ENCODE peak calls at places on chromosomes 12 and 14, in four cellular contexts. One of them, this sample, is unnamed. For H3K36me3 and H3K4me1, the result is how much of the 10 kb centered on the place peaks cover.

GRCh38 chr12:126067930-126068329 is 1002.7 kb downstream of the AACS start:
- DNase-seq in mesendoderm: no peak
- DNase-seq in GM12878: no peak
- DNase-seq in sigmoid colon: no peak
- DNase-seq in this sample: no peak

GRCh38 chr12:120438495-120439198 is 734 bp downstream of the COX6A1 start:
- DNase-seq in mesendoderm: no peak
- DNase-seq in GM12878: no peak
- DNase-seq in sigmoid colon: no peak
- DNase-seq in this sample: no peak

GRCh38 chr14:70718383-70719123 is 76.8 kb downstream of the TTC9 start:
- DNase-seq in mesendoderm: no peak
- DNase-seq in GM12878: no peak
- DNase-seq in sigmoid colon: no peak
- DNase-seq in this sample: no peak

GRCh38 chr12:103848917-103849491 is 8.0 kb upstream of the NT5DC3 start:
- DNase-seq in mesendoderm: no peak
- DNase-seq in GM12878: no peak
- DNase-seq in sigmoid colon: peak
- DNase-seq in this sample: no peak

GRCh38 chr14:52906141-52906601 is 44.7 kb downstream of the FERMT2 start:
- DNase-seq in mesendoderm: no peak
- DNase-seq in GM12878: no peak
- DNase-seq in sigmoid colon: no peak
- DNase-seq in this sample: no peak

GRCh38 chr14:58535084-58535483 is 102.7 kb upstream of the DACT1 start:
- DNase-seq in mesendoderm: no peak
- DNase-seq in GM12878: no peak
- DNase-seq in sigmoid colon: no peak
- DNase-seq in this sample: no peak

GRCh38 chr14:76936483-76936882 is 92.0 kb downstream of the IRF2BPL start:
- DNase-seq in mesendoderm: no peak
- DNase-seq in GM12878: no peak
- DNase-seq in sigmoid colon: peak
- DNase-seq in this sample: no peak

GRCh38 chr14:92528486-92529100 is 15.0 kb downstream of the RIN3 start:
- DNase-seq in mesendoderm: no peak
- DNase-seq in GM12878: no peak
- DNase-seq in sigmoid colon: peak
- DNase-seq in this sample: no peak

DNA sequence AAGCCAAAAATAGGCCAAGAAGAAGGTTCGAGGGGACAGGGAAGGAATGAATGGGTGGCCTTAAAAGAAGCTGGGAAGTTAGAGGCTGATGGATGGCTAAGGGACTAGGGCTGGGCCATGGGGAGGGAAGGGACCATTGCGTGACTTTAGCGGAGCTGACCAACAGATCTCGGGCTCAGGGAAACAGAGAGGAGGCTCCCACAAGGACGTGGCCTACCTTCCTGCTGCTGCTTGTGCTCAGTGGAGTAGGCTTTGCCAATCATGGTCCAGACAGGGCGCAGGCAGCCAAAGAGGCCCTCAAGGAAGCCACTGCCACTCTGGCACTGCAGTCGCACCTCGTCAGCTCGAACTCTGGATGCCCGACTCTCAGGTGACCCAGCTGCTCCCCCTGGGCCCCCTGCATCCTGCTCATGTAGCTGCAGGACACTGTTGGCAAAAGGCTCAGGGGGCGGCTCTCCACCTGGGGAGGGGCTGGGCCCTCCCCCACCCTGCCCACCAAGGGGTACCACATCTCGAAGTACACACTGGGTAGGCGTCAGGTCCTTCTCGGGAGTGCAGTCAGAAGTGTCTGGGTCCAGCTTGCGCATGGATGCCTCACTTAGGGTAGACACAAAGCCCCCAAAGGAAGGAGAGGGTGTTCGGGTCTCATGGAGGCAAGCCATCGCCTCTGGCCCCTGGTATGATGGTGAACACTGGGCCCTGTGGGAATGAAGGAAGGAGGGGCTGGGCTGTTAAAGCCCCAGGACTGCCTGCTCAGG is 12.3 kb downstream of the MAP3K12 start:
- DNase-seq in mesendoderm: no peak
- DNase-seq in GM12878: no peak
- DNase-seq in sigmoid colon: peak
- DNase-seq in this sample: no peak
- H3K36me3 ChIP-seq in mesendoderm: under half
- H3K36me3 ChIP-seq in GM12878: under half
- H3K36me3 ChIP-seq in sigmoid colon: under half
- H3K36me3 ChIP-seq in this sample: under half

GRCh38 chr14:104968153-104968527 is 10.0 kb downstream of the AHNAK2 start:
- DNase-seq in mesendoderm: peak
- DNase-seq in GM12878: no peak
- DNase-seq in sigmoid colon: peak
- DNase-seq in this sample: no peak
- H3K4me3 ChIP-seq in mesendoderm: no peak
- H3K4me3 ChIP-seq in GM12878: no peak
- H3K4me3 ChIP-seq in sigmoid colon: peak
- H3K4me3 ChIP-seq in this sample: peak

GRCh38 chr12:18422849-18423248 is 161.5 kb downstream of the PIK3C2G start:
- DNase-seq in mesendoderm: no peak
- DNase-seq in GM12878: no peak
- DNase-seq in sigmoid colon: no peak
- DNase-seq in this sample: no peak

GRCh38 chr12:18424857-18425256 is 163.5 kb downstream of the PIK3C2G start:
- DNase-seq in mesendoderm: no peak
- DNase-seq in GM12878: no peak
- DNase-seq in sigmoid colon: no peak
- DNase-seq in this sample: no peak

GRCh38 chr12:18427520-18427919 is 166.2 kb downstream of the PIK3C2G start:
- DNase-seq in mesendoderm: no peak
- DNase-seq in GM12878: no peak
- DNase-seq in sigmoid colon: no peak
- DNase-seq in this sample: no peak

GRCh38 chr12:18421840-18422239 is 160.5 kb downstream of the PIK3C2G start:
- DNase-seq in mesendoderm: no peak
- DNase-seq in GM12878: no peak
- DNase-seq in sigmoid colon: no peak
- DNase-seq in this sample: no peak
- H3K4me1 ChIP-seq in mesendoderm: under half
- H3K4me1 ChIP-seq in GM12878: under half
- H3K4me1 ChIP-seq in sigmoid colon: under half
- H3K4me1 ChIP-seq in this sample: under half

GRCh38 chr12:122560138-122560537 is 33.1 kb downstream of the KNTC1 start:
- DNase-seq in mesendoderm: no peak
- DNase-seq in GM12878: no peak
- DNase-seq in sigmoid colon: no peak
- DNase-seq in this sample: no peak

GRCh38 chr12:122563361-122563760 is 36.3 kb downstream of the KNTC1 start:
- DNase-seq in mesendoderm: no peak
- DNase-seq in GM12878: no peak
- DNase-seq in sigmoid colon: no peak
- DNase-seq in this sample: no peak

GRCh38 chr12:122558721-122559641 is 31.9 kb downstream of the KNTC1 start:
- DNase-seq in mesendoderm: no peak
- DNase-seq in GM12878: no peak
- DNase-seq in sigmoid colon: no peak
- DNase-seq in this sample: no peak
- H3K36me3 ChIP-seq in mesendoderm: under half
- H3K36me3 ChIP-seq in GM12878: under half
- H3K36me3 ChIP-seq in sigmoid colon: under half
- H3K36me3 ChIP-seq in this sample: under half

This sample was measured in thoracic aorta.